ENCODE peak calls at places on chromosomes 12 and 14, in five cellular contexts. J is fibroblast of the aortic adventitia; S is tibial artery; F is activated CD8-positive, alpha-beta T cell treated with anti-CD3 and anti-CD28 coated beads for 36 hours; L is ovary. H is an unnamed sample.

GRCh38 chr12:111285191-111285590 is 83.7 kb downstream of the PHETA1 start:
- DNase-seq in J (no peak), S (no peak), F (no peak), L (no peak), H (no peak)

GRCh38 chr14:69610020-69610858 is 1.2 kb upstream of the SUSD6 start:
- DNase-seq in J (no peak), S (no peak), F (no peak), L (peak), H (no peak)

GRCh38 chr14:84885061-84885460 is 644.9 kb upstream of the FLRT2 start:
- DNase-seq in J (no peak), S (no peak), F (no peak), L (no peak), H (no peak)

GRCh38 chr12:55955800-55956508 is 9.9 kb downstream of the PMEL start:
- DNase-seq in J (peak), S (no peak), F (peak), L (no peak), H (no peak)

GRCh38 chr14:33917664-33918063 is 33.2 kb downstream of the EGLN3 start:
- DNase-seq in J (no peak), S (no peak), F (no peak), L (no peak), H (no peak)

GRCh38 chr12:73612571-73612970 is 925.1 kb upstream of the ATXN7L3B start:
- DNase-seq in J (no peak), S (no peak), F (no peak), L (no peak), H (no peak)

GRCh38 chr12:65330341-65330740 is 51.9 kb downstream of the MSRB3 start:
- DNase-seq in J (no peak), S (no peak), F (no peak), L (no peak), H (no peak)

GRCh38 chr12:107236824-107237467 is 143.6 kb upstream of the CRY1 start:
- DNase-seq in J (peak), S (no peak), F (no peak), L (no peak), H (no peak)

GRCh38 chr12:111193977-111194702 is 174.8 kb downstream of the PHETA1 start:
- DNase-seq in J (no peak), S (no peak), F (no peak), L (no peak), H (no peak)

DNA sequence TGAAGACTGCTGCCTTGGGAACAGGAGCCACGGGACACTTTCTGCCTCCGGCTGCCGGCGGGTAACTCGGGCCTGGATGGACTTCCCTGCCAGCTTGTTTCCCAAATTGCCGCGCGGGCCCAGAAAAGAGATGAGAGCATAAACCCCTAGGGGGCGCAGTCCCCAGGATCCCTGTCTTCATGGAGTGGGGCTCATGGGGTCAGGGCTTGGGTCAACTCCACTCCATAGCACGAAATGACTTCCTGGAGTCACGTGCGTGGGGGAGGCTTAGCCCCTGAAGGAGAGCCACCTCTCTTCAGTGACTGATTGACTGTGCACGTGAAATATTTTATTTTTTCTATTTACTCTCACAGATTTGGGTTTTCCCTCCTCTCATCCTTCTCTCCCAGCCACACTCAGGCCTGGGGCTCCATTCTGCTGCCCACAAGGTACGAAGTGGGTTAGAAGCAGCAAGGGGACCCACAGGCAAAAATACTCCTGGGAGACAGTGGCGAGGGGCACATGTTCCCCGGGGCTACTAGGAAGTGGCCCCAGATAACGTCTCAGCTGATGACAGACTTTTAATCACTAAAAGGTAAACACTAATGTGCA is 10.0 kb downstream of the PGF start:
- DNase-seq in J (peak), S (no peak), F (peak), L (no peak), H (peak)
- TF ChIP-seq CTCF in J (peak), S (peak), F (peak), L (no peak), H (peak)

GRCh38 chr12:101793401-101793800 is 37.4 kb downstream of the GNPTAB start:
- DNase-seq in J (peak), S (no peak), F (peak), L (no peak), H (peak)

GRCh38 chr12:101794574-101794973 is 36.2 kb downstream of the GNPTAB start:
- DNase-seq in J (no peak), S (no peak), F (no peak), L (no peak), H (no peak)

GRCh38 chr12:101789171-101789570 is 41.6 kb downstream of the GNPTAB start:
- DNase-seq in J (no peak), S (no peak), F (no peak), L (no peak), H (no peak)

GRCh38 chr12:101795013-101795412 is 35.7 kb downstream of the GNPTAB start:
- DNase-seq in J (no peak), S (no peak), F (peak), L (no peak), H (no peak)

DNA sequence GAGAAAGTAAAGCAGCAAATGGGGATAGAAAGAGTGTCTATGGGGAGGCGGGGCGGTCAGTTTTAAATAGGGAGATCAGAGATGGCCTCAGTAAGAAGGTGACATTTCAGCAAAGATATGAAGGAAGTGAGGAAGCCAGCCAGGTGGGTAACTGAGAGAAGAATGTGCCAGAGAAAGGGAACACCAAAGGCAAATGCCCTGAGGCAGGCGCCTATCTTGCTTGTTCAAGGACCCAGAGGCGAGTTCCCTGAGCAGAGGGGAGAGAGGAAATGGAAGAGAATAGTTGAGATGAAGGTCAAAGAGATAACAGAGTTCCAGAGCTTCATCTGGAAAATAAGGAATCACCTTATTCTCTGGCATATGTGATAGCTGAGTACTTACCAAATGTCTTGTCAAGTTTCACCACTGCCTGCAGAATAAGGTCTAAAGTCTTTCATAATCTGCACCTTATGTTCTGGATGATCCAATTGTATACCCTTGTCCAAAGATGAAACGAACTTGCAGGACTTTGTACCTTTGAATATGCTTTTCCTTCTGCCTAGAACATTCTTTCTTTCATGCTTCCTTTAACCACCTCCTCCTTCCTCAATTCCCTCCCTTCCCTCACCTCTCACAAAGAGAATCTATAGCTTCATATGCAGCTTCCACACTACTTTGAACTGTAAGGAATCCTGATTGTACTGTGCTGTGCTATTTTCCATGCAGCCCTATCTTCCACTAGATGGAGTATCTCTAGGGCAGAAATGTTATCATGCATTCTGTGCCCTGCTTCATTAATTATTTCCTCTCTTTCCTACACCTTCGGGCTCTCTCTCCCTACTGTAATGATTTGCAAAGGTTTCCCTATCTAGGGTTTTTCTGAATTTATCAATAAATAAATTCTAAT is 38.5 kb downstream of the GNPTAB start:
- DNase-seq in J (peak), S (no peak), F (no peak), L (no peak), H (no peak)
- TF ChIP-seq CTCF in J (peak), S (peak), F (no peak), L (no peak), H (peak)

GRCh38 chr12:115398311-115398781 is 714.4 kb upstream of the TBX3 start:
- DNase-seq in J (no peak), S (no peak), F (no peak), L (no peak), H (no peak)
- TF ChIP-seq CTCF in J (no peak), S (no peak), F (no peak), L (no peak), H (no peak)

DNA sequence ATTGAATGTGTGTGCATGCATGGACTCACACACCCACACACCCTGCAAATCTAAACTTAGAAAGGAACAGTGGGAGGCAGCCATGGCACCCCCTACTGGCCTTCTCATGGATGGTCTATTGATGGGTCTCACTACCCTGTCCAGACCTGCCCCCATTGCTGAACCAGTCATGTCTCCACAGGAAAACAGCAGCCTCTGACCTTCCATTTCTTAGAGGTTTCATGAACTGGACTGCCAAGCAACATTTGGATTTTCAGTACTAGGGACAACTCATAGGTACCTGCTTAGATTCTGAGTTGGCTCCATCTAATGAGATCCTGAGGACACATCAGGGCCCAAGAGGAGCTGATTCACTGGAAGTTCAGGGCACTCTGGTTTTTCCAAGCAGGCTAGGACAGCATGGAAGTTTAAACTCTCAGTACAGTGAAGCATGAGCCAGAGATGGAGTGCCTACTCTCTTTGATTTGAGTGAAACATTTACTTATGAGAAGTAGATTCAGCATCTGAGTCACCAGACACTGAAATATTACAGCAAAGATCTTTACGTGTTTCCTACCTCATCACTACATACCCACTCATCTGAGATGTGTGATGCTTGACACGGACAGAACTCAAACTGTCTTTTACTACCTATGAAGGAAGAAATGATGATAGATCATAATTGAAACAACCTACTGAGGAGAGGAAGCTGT is 98.9 kb upstream of the PLEKHG7 start:
- DNase-seq in J (peak), S (no peak), F (no peak), L (no peak), H (no peak)
- TF ChIP-seq CTCF in J (no peak), S (no peak), F (no peak), L (no peak), H (no peak)

H was measured in GM13976.